ENCODE peak calls at places on chromosomes 12 and 14, in eight cellular contexts. H is stimulated activated CD4-positive, alpha-beta T cell treated with anti-CD3 and anti-CD28 coated beads, TNF-alpha, amount 100 ng/mL, for 4 hours; J is iPS-NIHi11; I is H7; G is neural progenitor cell; W is activated effector memory CD4-positive, alpha-beta T cell treated with Interleukin-2 at 50 U/mL for 16 hours; X is HCT116; B is putamen. Z is an unnamed sample.

GRCh38 chr14:64541261-64541970 is 875 bp downstream of the HSPA2 start:
- DNase-seq in J (no peak), B (no peak), H (no peak), W (no peak), G (no peak), X (no peak), I (no peak), Z (peak)

GRCh38 chr12:102349079-102349478 is 131.3 kb downstream of the IGF1 start:
- DNase-seq in H (no peak), G (no peak), X (no peak), B (no peak), W (no peak), I (no peak), J (no peak), Z (no peak)

GRCh38 chr12:100403446-100403845 is 46.6 kb downstream of the SLC17A8 start:
- DNase-seq in J (no peak), I (no peak), B (no peak), G (no peak), W (no peak), H (no peak), X (no peak), Z (peak)

GRCh38 chr12:124921200-124922008 is 7.0 kb upstream of the UBC start:
- DNase-seq in J (no peak), G (peak), X (no peak), H (peak), I (peak), W (peak), B (peak), Z (peak)

GRCh38 chr12:76284816-76285750 is 63.1 kb downstream of the BBS10 start:
- DNase-seq in I (peak), X (no peak), J (no peak), H (no peak), B (no peak), W (no peak), G (no peak), Z (peak)

GRCh38 chr12:130953783-130954543 is at the start of gene ADGRD1:
- DNase-seq in I (no peak), W (no peak), X (no peak), B (peak), G (no peak), J (peak), H (no peak), Z (peak)

GRCh38 chr12:99131761-99132199 is 486.7 kb downstream of the APAF1 start:
- DNase-seq in H (no peak), I (peak), J (peak), G (peak), X (no peak), W (no peak), B (peak), Z (no peak)

GRCh38 chr14:106372870-106373657 is 846.7 kb downstream of the TMEM121 start:
- DNase-seq in J (peak), G (no peak), H (peak), I (peak), X (peak), B (peak), W (peak), Z (no peak)

GRCh38 chr14:81268016-81268416 is 47.3 kb upstream of the GTF2A1 start:
- DNase-seq in X (no peak), B (no peak), H (no peak), I (no peak), J (peak), W (no peak), G (no peak), Z (peak)

GRCh38 chr14:92850492-92850891 is 56.4 kb downstream of the GOLGA5 start:
- DNase-seq in J (no peak), X (no peak), B (no peak), W (no peak), I (no peak), H (no peak), G (no peak), Z (peak)

GRCh38 chr14:102238131-102238530 is 66.8 kb downstream of the MOK start:
- DNase-seq in I (no peak), G (no peak), X (no peak), W (no peak), B (no peak), J (no peak), H (no peak), Z (peak)

GRCh38 chr12:2803635-2804380 is 8.7 kb upstream of the ITFG2 start:
- DNase-seq in I (no peak), B (no peak), W (no peak), G (no peak), X (no peak), J (no peak), H (no peak), Z (no peak)

GRCh38 chr12:1445807-1446206 is 148.6 kb downstream of the FBXL14 start:
- DNase-seq in I (peak), J (peak), X (no peak), G (peak), B (no peak), H (no peak), W (no peak), Z (no peak)

GRCh38 chr12:117907108-117907689 is 61.6 kb downstream of the KSR2 start:
- DNase-seq in B (no peak), W (no peak), J (peak), I (peak), G (no peak), H (no peak), X (no peak), Z (no peak)

GRCh38 chr14:91154851-91155625 is 41.2 kb downstream of the DGLUCY start:
- DNase-seq in H (no peak), W (no peak), I (no peak), X (peak), G (no peak), J (no peak), B (no peak), Z (peak)

GRCh38 chr12:70920251-70920851 is at the start of gene PTPRR:
- DNase-seq in X (no peak), H (no peak), W (no peak), G (peak), J (peak), I (peak), B (peak), Z (no peak)

GRCh38 chr12:82358200-82359114 is at the start of the genes CCDC59 and METTL25:
- DNase-seq in B (peak), W (peak), G (peak), I (peak), H (peak), X (peak), J (peak), Z (peak)

GRCh38 chr12:70052931-70053497 is 190.2 kb upstream of the CNOT2 start:
- DNase-seq in X (peak), I (no peak), B (no peak), W (no peak), J (peak), H (no peak), G (no peak), Z (peak)

GRCh38 chr14:23297878-23298277 is 4.8 kb downstream of the PPP1R3E start:
- DNase-seq in H (no peak), W (no peak), J (no peak), I (no peak), B (no peak), G (no peak), X (no peak), Z (no peak)

GRCh38 chr12:754871-755562 is 2.6 kb downstream of the WNK1 start:
- DNase-seq in G (peak), W (no peak), B (no peak), H (no peak), I (peak), J (peak), X (no peak), Z (peak)

GRCh38 chr12:105279460-105280056 is 43.6 kb upstream of the APPL2 start:
- DNase-seq in H (no peak), W (peak), I (peak), J (peak), X (peak), B (peak), G (peak), Z (peak)

GRCh38 chr14:52951730-52952481 is 1.1 kb upstream of the FERMT2 start:
- DNase-seq in X (peak), J (peak), G (peak), B (no peak), I (peak), W (no peak), H (no peak), Z (peak)

GRCh38 chr12:104591272-104591940 is 134.7 kb downstream of the CHST11 start:
- DNase-seq in G (no peak), I (no peak), W (no peak), B (no peak), H (no peak), J (no peak), X (no peak), Z (no peak)

GRCh38 chr12:124792961-124793441 is 70.7 kb downstream of the SCARB1 start:
- DNase-seq in H (no peak), X (no peak), W (no peak), G (no peak), I (no peak), J (no peak), B (peak), Z (peak)

GRCh38 chr12:51362307-51362706 is 15.8 kb upstream of the CELA1 start:
- DNase-seq in B (peak), I (no peak), W (no peak), H (no peak), G (no peak), X (no peak), J (no peak), Z (no peak)

GRCh38 chr12:95646781-95647184 is 95.5 kb upstream of the USP44 start:
- DNase-seq in G (no peak), I (peak), W (no peak), X (no peak), B (no peak), J (no peak), H (no peak), Z (peak)

GRCh38 chr12:1995205-1995896 is 8.9 kb downstream of the DCP1B start:
- DNase-seq in J (no peak), W (no peak), I (no peak), H (no peak), G (no peak), B (no peak), X (no peak), Z (no peak)

GRCh38 chr14:93008381-93008780 is 85.4 kb downstream of the CHGA start:
- DNase-seq in W (no peak), H (no peak), B (peak), X (no peak), J (no peak), G (no peak), I (no peak), Z (peak)

GRCh38 chr12:52055781-52056711 is 4.8 kb downstream of the NR4A1 start:
- DNase-seq in W (no peak), I (peak), B (peak), J (no peak), H (no peak), X (no peak), G (no peak), Z (no peak)

Z was measured in EH.